ENCODE peak calls at places on chromosomes 12 and 14, in six cellular contexts. Z is colonic mucosa; R is PC-3; L is CD8-positive, alpha-beta T cell; B is tibial nerve; H is lower lobe of right lung. W is an unnamed sample. For H3K36me3, the result is how much of the 10 kb centered on the place peaks cover.

GRCh38 chr12:60830381-60830780 is 1234.6 kb downstream of the SLC16A7 start:
- DNase-seq in Z (no peak), R (peak), L (no peak), B (no peak), H (no peak), W (no peak)

GRCh38 chr12:94873368-94874085 is 130.0 kb downstream of the NDUFA12 start:
- DNase-seq in Z (peak), R (no peak), L (no peak), B (no peak), H (no peak), W (no peak)

GRCh38 chr14:103684471-103684870 is 30.8 kb downstream of the XRCC3 start:
- DNase-seq in Z (no peak), R (no peak), L (no peak), B (no peak), H (no peak), W (no peak)

GRCh38 chr12:116577149-116577548 is 18.0 kb downstream of the MAP1LC3B2 start:
- DNase-seq in Z (no peak), R (no peak), L (no peak), B (no peak), H (no peak), W (no peak)

GRCh38 chr14:91088585-91088984 is 25.3 kb upstream of the DGLUCY start:
- DNase-seq in Z (peak), R (no peak), L (no peak), B (no peak), H (no peak), W (no peak)

GRCh38 chr14:55662757-55663156 is 82.8 kb downstream of the KTN1 start:
- DNase-seq in Z (no peak), R (no peak), L (no peak), B (no peak), H (no peak), W (no peak)

GRCh38 chr12:67647547-67648305 is 819 bp upstream of the DYRK2 start:
- DNase-seq in Z (peak), R (peak), L (no peak), B (peak), H (peak), W (peak)

GRCh38 chr14:95681153-95681552 is 5.1 kb upstream of the TCL1B start:
- DNase-seq in Z (no peak), R (no peak), L (no peak), B (no peak), H (no peak), W (no peak)

GRCh38 chr12:77925536-77926108 is 94.9 kb downstream of the NAV3 start:
- DNase-seq in Z (peak), R (peak), L (no peak), B (peak), H (peak), W (peak)

DNA sequence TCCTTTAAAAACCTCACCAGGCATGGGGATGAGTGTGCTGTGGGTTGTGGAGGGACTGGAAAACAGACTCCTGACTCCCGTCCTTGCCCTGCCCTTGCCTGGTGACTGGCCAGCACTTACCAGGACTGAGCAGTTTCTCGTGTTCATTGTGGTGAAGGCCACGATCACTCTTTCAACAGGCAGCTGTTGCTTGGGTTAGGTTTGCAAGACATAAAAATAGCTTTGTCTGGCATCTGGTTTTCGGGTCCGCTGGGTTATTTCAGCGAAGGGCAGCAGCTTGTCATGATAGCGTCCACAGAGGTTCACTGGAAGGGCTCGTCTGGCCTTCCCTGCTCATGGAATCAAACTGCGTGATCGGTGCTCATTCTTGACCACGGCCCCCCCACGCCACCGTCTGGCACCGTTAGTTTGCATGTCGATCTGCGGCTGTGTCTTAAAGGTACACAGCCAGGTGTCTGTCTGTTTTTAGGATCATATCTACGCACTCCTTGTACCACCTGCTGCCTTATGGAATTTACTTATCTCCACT is 15.2 kb downstream of the ACACB start:
- DNase-seq in Z (no peak), R (no peak), L (no peak), B (no peak), H (no peak), W (no peak)
- H3K4me3 ChIP-seq in Z (no peak), R (no peak), L (no peak), B (no peak), H (no peak), W (no peak)

DNA sequence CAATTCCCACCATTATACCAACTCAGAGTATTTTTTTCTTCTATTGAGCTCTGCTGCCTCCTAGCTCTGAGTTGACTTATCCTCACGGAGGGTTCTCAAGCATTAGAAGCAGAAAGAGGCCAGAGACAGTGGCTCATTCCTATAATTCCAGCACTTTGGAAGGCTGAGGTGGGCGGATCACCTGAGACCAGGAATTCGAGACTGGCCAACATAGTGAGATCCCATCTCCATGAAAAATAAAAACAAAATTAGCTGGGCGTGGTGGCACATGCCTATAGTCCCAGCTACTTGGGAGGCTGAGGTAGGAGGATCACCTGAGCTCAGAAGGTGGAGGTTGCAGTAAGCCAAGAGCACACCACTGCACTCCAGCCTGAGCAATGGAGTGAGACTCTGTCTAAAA is 21.0 kb downstream of the HPD start:
- DNase-seq in Z (no peak), R (no peak), L (no peak), B (no peak), H (no peak), W (no peak)
- H3K36me3 ChIP-seq in Z (under half), R (under half), L (under half), B (under half), H (under half), W (under half)

DNA sequence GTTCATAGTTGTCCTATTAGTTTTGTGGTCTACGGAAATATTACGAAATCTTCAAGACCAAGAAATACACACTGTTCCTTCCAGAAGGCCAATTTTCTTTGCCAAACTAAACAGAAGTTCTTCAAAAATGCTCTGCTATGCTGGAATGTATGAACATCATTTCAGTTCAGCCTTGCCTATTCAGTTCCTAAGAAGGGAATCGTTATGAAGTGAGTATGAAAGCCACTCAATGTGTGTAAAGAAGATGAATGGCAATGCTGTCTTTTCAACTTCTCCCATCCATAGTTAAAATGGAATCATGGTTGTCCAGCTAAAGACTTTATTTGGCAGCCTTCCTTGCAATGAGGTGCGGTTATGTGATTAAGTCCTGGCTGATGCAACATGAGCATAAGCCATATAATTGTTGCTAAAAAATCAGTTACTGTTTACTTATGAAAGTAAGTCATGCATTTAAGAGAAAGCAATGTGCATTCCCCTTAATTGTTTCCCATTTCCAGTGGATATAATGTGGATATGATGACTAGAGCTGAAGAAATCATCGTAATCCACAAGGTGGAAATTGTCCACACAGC is 73.8 kb upstream of the PTPRR start:
- DNase-seq in Z (no peak), R (peak), L (no peak), B (peak), H (no peak), W (no peak)
- H3K4me3 ChIP-seq in Z (no peak), R (no peak), L (no peak), B (no peak), H (no peak), W (no peak)

GRCh38 chr12:120167529-120168095 is 26.9 kb downstream of the GCN1 start:
- DNase-seq in Z (no peak), R (no peak), L (no peak), B (no peak), H (no peak), W (no peak)
- H3K36me3 ChIP-seq in Z (under half), R (half or more), L (under half), B (under half), H (half or more), W (half or more)

GRCh38 chr14:104780513-104781030 is 15.0 kb downstream of the AKT1 start:
- DNase-seq in Z (no peak), R (no peak), L (no peak), B (no peak), H (no peak), W (no peak)
- H3K4me3 ChIP-seq in Z (no peak), R (no peak), L (no peak), B (no peak), H (no peak), W (no peak)

W was measured in DND-41.